ENCODE peak calls at places on chromosomes 4 and X, in four cellular contexts. F, H, X and B are unnamed samples.

GRCh38 chr4:87848622-87849351 is 16.0 kb downstream of the MEPE start:
- DNase-seq in H (peak), F (peak), X (peak), B (peak)

GRCh38 chr4:95093936-95094929 is 336.5 kb downstream of the BMPR1B start:
- DNase-seq in X (no peak), F (no peak), H (no peak), B (no peak)

GRCh38 chr4:115969756-115970155 is 856.3 kb upstream of the NDST4 start:
- DNase-seq in F (no peak), X (peak), H (no peak), B (no peak)

GRCh38 chr4:54861201-54861600 is 203.4 kb downstream of the KIT start:
- DNase-seq in F (no peak), X (no peak), H (no peak), B (no peak)

GRCh38 chrX:55026143-55026542 is 4.6 kb downstream of the ALAS2 start:
- DNase-seq in F (no peak), H (peak), X (no peak), B (no peak)

GRCh38 chr4:119116021-119116420 is 19.6 kb upstream of the MYOZ2 start:
- DNase-seq in H (no peak), X (no peak), F (no peak), B (no peak)

GRCh38 chrX:153970398-153971123 is 1.1 kb downstream of the HCFC1 start:
- DNase-seq in H (peak), X (peak), F (peak), B (peak)

GRCh38 chr4:40956726-40957255 is 207.0 kb downstream of the NSUN7 start:
- DNase-seq in H (peak), F (no peak), X (no peak), B (no peak)

GRCh38 chrX:57932266-57932665 is 22.0 kb upstream of the ZXDA start:
- DNase-seq in F (no peak), H (no peak), X (no peak), B (no peak)

GRCh38 chr4:136392576-136392975 is 1139.7 kb downstream of the PCDH18 start:
- DNase-seq in H (peak), X (no peak), F (no peak), B (peak)

GRCh38 chr4:184806711-184807110 is 19.1 kb downstream of the ACSL1 start:
- DNase-seq in H (no peak), F (no peak), X (no peak), B (no peak)

GRCh38 chr4:15684498-15684897 is 2.9 kb downstream of the FAM200B start:
- DNase-seq in H (no peak), F (no peak), X (peak), B (no peak)

GRCh38 chr4:158020734-158021346 is 152.0 kb downstream of the GASK1B start:
- DNase-seq in X (no peak), H (peak), F (no peak), B (peak)

GRCh38 chrX:120570201-120570600 is 9.4 kb upstream of the CUL4B start:
- DNase-seq in X (no peak), F (no peak), H (no peak), B (no peak)

GRCh38 chr4:96352051-96352517 is 512.2 kb downstream of the PDHA2 start:
- DNase-seq in F (no peak), H (peak), X (peak), B (peak)

GRCh38 chr4:1365271-1366178 is 18.5 kb downstream of the UVSSA start:
- DNase-seq in X (no peak), F (no peak), H (no peak), B (no peak)

GRCh38 chr4:18937080-18937479 is 915.5 kb upstream of the LCORL start:
- DNase-seq in X (no peak), H (no peak), F (no peak), B (no peak)

GRCh38 chr4:103493450-103494159 is 226.2 kb downstream of the TACR3 start:
- DNase-seq in X (no peak), F (no peak), H (peak), B (no peak)

GRCh38 chr4:3730422-3730821 is 35.8 kb upstream of the ADRA2C start:
- DNase-seq in F (no peak), H (no peak), X (no peak), B (no peak)

GRCh38 chr4:61427099-61427817 is 227.1 kb downstream of the ADGRL3 start:
- DNase-seq in X (no peak), H (no peak), F (no peak), B (no peak)

GRCh38 chr4:109406337-109406931 is 27.2 kb upstream of the SEC24B start:
- DNase-seq in X (peak), F (peak), H (peak), B (peak)

GRCh38 chr4:41896648-41897047 is 38.6 kb upstream of the TMEM33 start:
- DNase-seq in X (no peak), H (no peak), F (no peak), B (no peak)

GRCh38 chr4:64417974-64418373 is 8.7 kb upstream of the TECRL start:
- DNase-seq in X (peak), H (peak), F (no peak), B (peak)

GRCh38 chrX:50049228-50049627 is 126.8 kb downstream of the CLCN5 start:
- DNase-seq in H (no peak), F (no peak), X (no peak), B (no peak)

GRCh38 chr4:185862340-185862739 is 50.3 kb upstream of the SORBS2 start:
- DNase-seq in X (no peak), F (no peak), H (no peak), B (no peak)

GRCh38 chrX:153638436-153639176 is 8.4 kb upstream of the DUSP9 start:
- DNase-seq in F (no peak), X (no peak), H (no peak), B (no peak)

GRCh38 chr4:169342159-169342865 is 71.6 kb upstream of the SH3RF1 start:
- DNase-seq in H (no peak), F (no peak), X (no peak), B (no peak)

GRCh38 chrX:154599531-154599930 is 14.6 kb downstream of the CTAG1A start:
- DNase-seq in X (no peak), F (no peak), H (no peak), B (no peak)

GRCh38 chr4:82358773-82359324 is 14.9 kb downstream of the HNRNPD start:
- DNase-seq in H (no peak), X (no peak), F (no peak), B (no peak)

GRCh38 chrX:45769919-45770582 is 569.4 kb upstream of the DIPK2B start:
- DNase-seq in F (peak), X (peak), H (peak), B (peak)
- H3K4me3 ChIP-seq in F (peak), X (no peak), H (peak), B (peak)

GRCh38 chrX:107776649-107777535 is 641 bp upstream of the NCBP2L start:
- DNase-seq in H (peak), X (peak), F (peak), B (peak)
- H3K4me3 ChIP-seq in H (peak), X (peak), F (peak), B (peak)

GRCh38 chr4:8593268-8594096 is 917 bp downstream of the CPZ start:
- DNase-seq in H (no peak), X (peak), F (no peak), B (no peak)
- H3K4me3 ChIP-seq in H (peak), X (peak), F (peak), B (peak)

DNA sequence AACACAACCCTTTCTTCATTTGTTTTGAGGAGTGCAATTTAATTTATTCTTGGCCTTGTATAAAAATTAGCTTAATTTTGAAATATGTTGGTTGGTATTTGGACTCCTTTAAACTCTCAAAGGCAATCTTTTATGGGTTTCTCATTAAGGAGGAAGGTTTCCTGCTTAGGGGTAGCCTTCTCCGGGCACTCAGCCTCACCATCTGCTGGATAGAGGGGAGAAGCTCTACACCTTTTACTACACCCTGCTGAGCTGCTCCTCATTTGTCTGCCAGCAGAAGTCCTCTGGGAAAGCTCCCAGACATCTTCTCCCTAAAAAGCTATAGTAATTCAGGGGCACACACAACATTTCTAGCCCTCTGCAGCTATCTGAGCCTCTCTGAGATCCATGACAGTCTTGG is 179.1 kb downstream of the SOWAHB start:
- DNase-seq in H (no peak), F (no peak), X (peak), B (no peak)
- H3K4me3 ChIP-seq in H (no peak), F (no peak), X (no peak), B (no peak)